ENCODE peak calls at places on chromosomes 1 and 21, in eight cellular contexts. A is cardiac muscle cell; B is psoas muscle; F is SK-N-SH; T is CD8-positive, alpha-beta memory T cell; E is stomach; C is PC-9; J is NT2/D1. O is an unnamed sample. For H3K4me1, the result is how much of the 10 kb centered on the place peaks cover.

GRCh38 chr1:59333626-59334277 is 36.9 kb downstream of the FGGY start:
- DNase-seq in B (no peak), T (no peak), E (no peak), J (no peak), F (no peak), C (no peak), A (peak), O (no peak)

GRCh38 chr1:116494351-116494692 is 76.5 kb downstream of the CD58 start:
- DNase-seq in B (no peak), J (peak), A (no peak), C (peak), E (no peak), T (no peak), F (no peak), O (no peak)

GRCh38 chr1:234531181-234532132 is 52.5 kb upstream of the TARBP1 start:
- DNase-seq in J (no peak), T (no peak), F (no peak), A (peak), E (peak), B (peak), C (peak), O (peak)

GRCh38 chr1:169511339-169512028 is 25.7 kb upstream of the SLC19A2 start:
- DNase-seq in E (no peak), C (no peak), J (no peak), F (no peak), B (no peak), A (peak), T (no peak), O (no peak)

GRCh38 chr1:167548059-167548932 is 5.3 kb downstream of the CREG1 start:
- DNase-seq in J (no peak), T (no peak), E (no peak), A (peak), C (no peak), F (no peak), B (no peak), O (no peak)

GRCh38 chr1:232621050-232621449 is 8.9 kb downstream of the SIPA1L2 start:
- DNase-seq in E (no peak), B (no peak), A (no peak), F (no peak), C (no peak), J (no peak), T (no peak), O (no peak)

GRCh38 chr1:243924188-243924587 is 74.1 kb upstream of the AKT3 start:
- DNase-seq in E (no peak), A (peak), T (no peak), J (no peak), F (no peak), C (peak), B (no peak), O (no peak)

GRCh38 chr21:41861987-41862386 is 17.2 kb downstream of the PRDM15 start:
- DNase-seq in F (no peak), B (no peak), T (no peak), C (no peak), A (no peak), J (no peak), E (no peak), O (no peak)

GRCh38 chr1:219549215-219549614 is 63.7 kb downstream of the ZC3H11B start:
- DNase-seq in E (no peak), F (no peak), A (peak), C (no peak), B (no peak), J (no peak), T (no peak), O (no peak)

GRCh38 chr1:19416145-19416544 is 69.2 kb downstream of the CAPZB start:
- DNase-seq in B (no peak), A (no peak), J (no peak), E (no peak), T (no peak), F (no peak), C (no peak), O (no peak)

GRCh38 chr1:22366346-22366745 is 85.3 kb upstream of the ZBTB40 start:
- DNase-seq in T (no peak), J (no peak), C (no peak), F (no peak), E (no peak), B (no peak), A (no peak), O (no peak)

GRCh38 chr1:54851928-54852524 is 35.0 kb downstream of the DHCR24 start:
- DNase-seq in B (no peak), F (no peak), A (no peak), C (no peak), T (no peak), J (no peak), E (no peak), O (no peak)

GRCh38 chr1:84947536-84948410 is 49.1 kb downstream of the MCOLN2 start:
- DNase-seq in B (no peak), T (no peak), J (no peak), A (no peak), E (no peak), C (no peak), F (no peak), O (no peak)

GRCh38 chr1:11796036-11796828 is 9.5 kb downstream of the MTHFR start:
- DNase-seq in J (no peak), T (no peak), E (no peak), B (no peak), F (no peak), A (peak), C (no peak), O (no peak)

GRCh38 chr1:239457491-239458488 is 71.4 kb downstream of the CHRM3 start:
- DNase-seq in J (no peak), F (no peak), B (no peak), C (no peak), E (no peak), T (no peak), A (no peak), O (no peak)

GRCh38 chr1:39576016-39576657 is 453 bp downstream of the PABPC4 start:
- DNase-seq in A (peak), B (peak), E (peak), J (no peak), F (peak), T (peak), C (peak), O (peak)

GRCh38 chr1:116105996-116106395 is 5.2 kb upstream of the MAB21L3 start:
- DNase-seq in B (no peak), C (no peak), F (no peak), E (no peak), T (no peak), J (no peak), A (no peak), O (no peak)

GRCh38 chr1:9449106-9449627 is 90.1 kb upstream of the SLC25A33 start:
- DNase-seq in J (no peak), F (peak), C (no peak), T (no peak), B (peak), A (peak), E (no peak), O (peak)

GRCh38 chr1:13892671-13893325 is 192.8 kb downstream of the PRDM2 start:
- DNase-seq in C (no peak), F (peak), E (no peak), T (no peak), A (peak), J (no peak), B (peak), O (no peak)

GRCh38 chr1:51073456-51073855 is 28.6 kb upstream of the C1orf185 start:
- DNase-seq in F (no peak), B (no peak), C (no peak), T (no peak), A (peak), E (no peak), J (no peak), O (peak)

GRCh38 chr1:189027509-189027908 is 1450.2 kb downstream of the BRINP3 start:
- DNase-seq in E (no peak), C (no peak), A (no peak), F (no peak), B (no peak), J (no peak), T (no peak), O (no peak)

GRCh38 chr1:25885602-25886001 is 10.1 kb upstream of the PAQR7 start:
- DNase-seq in J (no peak), T (no peak), E (no peak), B (no peak), A (no peak), F (no peak), C (no peak), O (no peak)

GRCh38 chr1:199404191-199404590 is 623.3 kb upstream of the NR5A2 start:
- DNase-seq in A (no peak), T (no peak), C (no peak), B (no peak), E (no peak), J (no peak), F (no peak), O (no peak)

GRCh38 chr1:22489823-22490222 is 38.2 kb downstream of the ZBTB40 start:
- DNase-seq in F (no peak), B (no peak), J (no peak), A (no peak), T (no peak), E (no peak), C (no peak), O (no peak)

GRCh38 chr1:159949123-159949522 is 3.7 kb upstream of the IGSF9 start:
- DNase-seq in T (no peak), E (peak), B (no peak), F (no peak), A (no peak), C (no peak), J (no peak), O (no peak)

GRCh38 chr1:217660353-217661062 is 29.4 kb downstream of the SPATA17 start:
- DNase-seq in F (peak), B (no peak), E (no peak), C (no peak), T (no peak), A (peak), J (peak), O (no peak)

GRCh38 chr21:35796834-35797233 is 263.5 kb downstream of the SETD4 start:
- DNase-seq in J (no peak), T (no peak), E (no peak), B (no peak), C (no peak), A (peak), F (no peak), O (no peak)

GRCh38 chr1:110555807-110556470 is 37.0 kb upstream of the KCNA10 start:
- DNase-seq in J (no peak), B (peak), C (no peak), F (peak), A (peak), E (no peak), T (no peak), O (peak)

GRCh38 chr21:37153193-37153934 is 80.3 kb downstream of the TTC3 start:
- DNase-seq in F (no peak), E (no peak), T (no peak), A (peak), J (no peak), B (no peak), C (no peak), O (no peak)
- H3K4me1 ChIP-seq in F (under half), E (under half), T (under half), A (under half), J (under half), B (under half), C (under half), O (under half)

DNA sequence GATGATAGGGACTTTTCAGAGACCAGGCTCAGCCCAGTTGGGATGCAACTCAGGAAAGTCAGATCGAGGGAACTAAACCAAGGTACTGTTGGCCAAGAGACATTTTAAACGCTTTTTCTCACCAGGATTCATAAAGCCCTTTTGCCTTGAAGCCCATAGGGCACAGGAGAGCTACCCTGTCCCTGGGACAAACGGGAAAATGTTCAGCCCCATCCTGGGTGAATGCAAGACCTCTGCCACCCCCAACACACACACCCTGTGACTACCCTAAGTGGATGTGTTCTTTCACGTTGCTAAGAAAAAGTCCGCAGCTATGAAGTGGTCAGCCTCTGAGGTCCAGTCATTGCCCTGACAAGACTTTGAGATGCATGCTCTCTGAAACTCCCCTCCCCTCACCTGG is 58.4 kb downstream of the ITPKB start:
- DNase-seq in J (no peak), A (no peak), F (no peak), T (no peak), C (no peak), E (no peak), B (no peak), O (no peak)
- H3K4me1 ChIP-seq in J (under half), A (under half), F (under half), T (half or more), C (under half), E (half or more), B (half or more), O (under half)

DNA sequence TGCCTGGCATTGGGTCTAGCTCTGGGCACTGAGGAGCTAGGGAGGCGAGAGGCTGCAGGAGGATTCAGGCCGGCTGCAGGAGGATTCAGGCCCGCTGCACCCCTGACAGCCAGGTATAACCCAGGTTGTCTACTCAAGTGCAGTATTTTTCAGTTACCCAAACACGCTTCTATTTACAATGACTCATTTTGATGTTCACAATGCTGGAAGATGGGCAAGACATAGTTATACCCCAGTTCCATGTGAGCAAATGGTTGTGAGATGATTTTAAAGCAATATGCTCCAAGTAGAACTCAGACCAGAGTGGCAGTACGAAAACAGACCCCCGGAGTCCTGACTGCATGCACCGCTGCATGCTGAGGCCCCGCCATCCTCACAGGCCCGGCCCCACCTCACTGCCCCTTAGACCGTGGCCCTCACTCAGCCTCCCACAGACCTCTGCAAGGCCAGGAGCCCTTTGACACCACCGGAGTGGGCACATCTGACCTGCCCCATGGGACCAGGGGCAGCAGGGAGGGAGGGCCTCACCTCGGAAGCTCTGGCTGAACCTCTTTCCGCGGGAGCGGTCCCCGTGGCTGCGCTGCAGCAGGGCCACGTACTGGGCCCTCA is 553 bp downstream of the LEFTY1 start:
- DNase-seq in A (no peak), C (no peak), J (no peak), E (no peak), F (no peak), B (no peak), T (no peak), O (no peak)
- H3K4me1 ChIP-seq in A (under half), C (under half), J (under half), E (under half), F (under half), B (under half), T (under half), O (half or more)

DNA sequence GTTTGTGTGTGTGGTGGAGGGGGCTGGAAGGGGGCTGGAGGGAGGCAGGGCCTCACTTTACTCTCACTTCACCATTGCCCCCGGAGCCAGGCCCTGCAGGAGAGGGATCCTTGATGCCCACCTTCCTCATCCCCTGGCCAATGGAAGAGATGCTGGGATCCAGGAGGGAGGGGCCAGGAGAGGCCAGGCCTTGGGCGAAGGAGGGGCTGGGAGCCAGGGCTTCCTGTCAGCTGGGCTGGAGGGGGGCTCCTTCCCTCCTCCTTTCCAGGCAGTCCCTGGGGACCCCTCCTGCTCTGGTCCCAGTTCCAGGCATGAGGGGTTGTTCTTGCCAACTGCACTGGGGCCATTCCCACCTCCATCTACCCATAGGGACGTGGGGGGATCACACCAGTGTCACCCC is 5.7 kb downstream of the AHDC1 start:
- DNase-seq in F (peak), A (peak), B (peak), E (no peak), J (no peak), C (no peak), T (no peak), O (no peak)
- H3K4me1 ChIP-seq in F (half or more), A (half or more), B (half or more), E (half or more), J (half or more), C (under half), T (half or more), O (half or more)

GRCh38 chr1:109273570-109274288 is 9.2 kb downstream of the PSRC1 start:
- DNase-seq in B (no peak), E (no peak), C (no peak), F (no peak), A (no peak), J (no peak), T (no peak), O (no peak)
- H3K4me1 ChIP-seq in B (under half), E (under half), C (half or more), F (under half), A (under half), J (under half), T (under half), O (under half)

GRCh38 chr1:181429462-181429861 is 53.9 kb upstream of the CACNA1E start:
- DNase-seq in F (no peak), J (no peak), A (no peak), E (no peak), C (no peak), T (no peak), B (no peak), O (no peak)

GRCh38 chr1:181423301-181423918 is 59.9 kb upstream of the CACNA1E start:
- DNase-seq in F (peak), C (peak), E (peak), J (peak), A (peak), B (no peak), T (no peak), O (peak)

GRCh38 chr1:181425566-181425965 is 57.8 kb upstream of the CACNA1E start:
- DNase-seq in T (no peak), C (no peak), E (no peak), B (no peak), A (no peak), J (no peak), F (no peak), O (no peak)

GRCh38 chr1:181430015-181430657 is 53.2 kb upstream of the CACNA1E start:
- DNase-seq in A (peak), J (no peak), C (no peak), E (no peak), F (no peak), B (no peak), T (no peak), O (no peak)

DNA sequence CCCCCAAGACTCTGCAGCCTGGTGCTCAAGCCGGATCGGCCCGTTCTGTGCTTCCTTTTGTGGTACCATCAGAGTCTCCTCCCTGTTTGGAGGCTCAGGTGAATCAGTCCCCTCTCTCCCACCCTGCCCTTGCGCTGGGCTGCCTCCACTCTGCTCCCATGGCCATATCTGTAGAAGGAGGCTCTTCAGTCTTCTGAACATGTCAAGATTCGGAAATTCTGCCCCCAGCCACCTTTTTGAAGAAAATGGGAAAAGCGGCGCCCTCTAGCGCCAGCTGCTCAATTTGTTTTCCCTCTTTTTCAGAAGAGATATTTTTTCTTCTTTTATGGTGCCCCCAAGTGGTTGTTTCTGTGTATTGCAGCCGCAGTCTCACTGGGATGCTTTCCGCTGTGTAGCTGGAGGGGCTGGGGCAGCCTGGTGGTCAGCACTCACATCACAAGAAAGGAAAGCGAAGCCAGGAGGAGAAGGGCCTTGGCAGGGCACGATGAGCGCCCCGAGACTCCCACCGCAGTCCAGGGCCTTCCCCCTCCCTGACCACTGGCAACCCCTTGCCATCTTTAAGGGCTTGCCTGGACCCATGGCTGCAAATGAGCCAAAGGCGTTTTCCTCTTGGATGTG is 58.4 kb upstream of the CACNA1E start:
- DNase-seq in A (peak), F (peak), T (peak), C (peak), B (peak), E (peak), J (peak), O (peak)
- H3K4me1 ChIP-seq in A (under half), F (under half), T (under half), C (under half), B (under half), E (under half), J (under half), O (under half)

GRCh38 chr1:204872262-204872881 is 1.7 kb downstream of the NFASC start:
- DNase-seq in F (no peak), A (no peak), T (no peak), E (no peak), B (no peak), J (no peak), C (no peak), O (no peak)

GRCh38 chr1:204875255-204875654 is 4.6 kb downstream of the NFASC start:
- DNase-seq in B (no peak), T (no peak), E (no peak), J (no peak), A (no peak), F (no peak), C (no peak), O (no peak)

GRCh38 chr1:204873176-204873575 is 2.5 kb downstream of the NFASC start:
- DNase-seq in A (no peak), J (no peak), F (no peak), C (no peak), E (no peak), B (no peak), T (no peak), O (no peak)

GRCh38 chr1:204873714-204874113 is 3.1 kb downstream of the NFASC start:
- DNase-seq in C (no peak), A (no peak), B (no peak), F (no peak), E (no peak), J (no peak), T (no peak), O (no peak)

GRCh38 chr1:204874274-204874673 is 3.6 kb downstream of the NFASC start:
- DNase-seq in C (no peak), E (no peak), B (no peak), A (no peak), T (no peak), F (no peak), J (no peak), O (no peak)
- H3K4me1 ChIP-seq in C (under half), E (under half), B (under half), A (under half), T (under half), F (under half), J (under half), O (under half)